ENCODE peak calls at places on chromosomes 5 and 9, in five cellular contexts. One of them, this sample, is unnamed.

GRCh38 chr5:3310551-3311340 is 284.9 kb upstream of the IRX1 start:
- DNase-seq in H9: no peak
- DNase-seq in GM12878: no peak
- DNase-seq in A549: no peak
- DNase-seq in fibroblast of lung: peak
- DNase-seq in this sample: peak

GRCh38 chr9:130835441-130836298 is 616 bp downstream of the ABL1 start:
- DNase-seq in fibroblast of lung: peak
- DNase-seq in GM12878: no peak
- DNase-seq in A549: peak
- DNase-seq in H9: no peak
- DNase-seq in this sample: no peak

GRCh38 chr9:123927625-123928308 is 2.2 kb downstream of the DENND1A start:
- DNase-seq in fibroblast of lung: no peak
- DNase-seq in GM12878: peak
- DNase-seq in A549: no peak
- DNase-seq in H9: no peak
- DNase-seq in this sample: no peak

GRCh38 chr5:142016576-142016975 is 3.7 kb upstream of the GNPDA1 start:
- DNase-seq in fibroblast of lung: no peak
- DNase-seq in H9: no peak
- DNase-seq in GM12878: no peak
- DNase-seq in A549: no peak
- DNase-seq in this sample: no peak

GRCh38 chr5:76544268-76544926 is 78.8 kb downstream of the F2RL2 start:
- DNase-seq in GM12878: peak
- DNase-seq in fibroblast of lung: peak
- DNase-seq in H9: peak
- DNase-seq in A549: peak
- DNase-seq in this sample: no peak

GRCh38 chr5:166349036-166349435 is 1942.4 kb upstream of the WWC1 start:
- DNase-seq in GM12878: no peak
- DNase-seq in H9: no peak
- DNase-seq in fibroblast of lung: no peak
- DNase-seq in A549: no peak
- DNase-seq in this sample: no peak

GRCh38 chr5:156838966-156839365 is 11.1 kb upstream of the PPP1R2B start:
- DNase-seq in A549: no peak
- DNase-seq in fibroblast of lung: no peak
- DNase-seq in GM12878: no peak
- DNase-seq in H9: no peak
- DNase-seq in this sample: no peak

GRCh38 chr5:127486471-127486870 is 31.0 kb upstream of the PRRC1 start:
- DNase-seq in H9: no peak
- DNase-seq in fibroblast of lung: no peak
- DNase-seq in GM12878: no peak
- DNase-seq in A549: no peak
- DNase-seq in this sample: no peak

GRCh38 chr9:78296208-78296892 is 575 bp upstream of the PSAT1 start:
- DNase-seq in A549: peak
- DNase-seq in GM12878: no peak
- DNase-seq in H9: peak
- DNase-seq in fibroblast of lung: peak
- DNase-seq in this sample: no peak

GRCh38 chr5:9057406-9058000 is 488.4 kb downstream of the SEMA5A start:
- DNase-seq in fibroblast of lung: no peak
- DNase-seq in A549: no peak
- DNase-seq in H9: no peak
- DNase-seq in GM12878: no peak
- DNase-seq in this sample: no peak

GRCh38 chr9:127557466-127557869 is 54.6 kb upstream of the STXBP1 start:
- DNase-seq in A549: no peak
- DNase-seq in H9: no peak
- DNase-seq in GM12878: no peak
- DNase-seq in fibroblast of lung: no peak
- DNase-seq in this sample: no peak

GRCh38 chr5:60403343-60404006 is 296.5 kb downstream of the DEPDC1B start:
- DNase-seq in H9: no peak
- DNase-seq in GM12878: no peak
- DNase-seq in fibroblast of lung: no peak
- DNase-seq in A549: no peak
- DNase-seq in this sample: no peak

GRCh38 chr5:80569086-80569960 is 757 bp downstream of the ANKRD34B start:
- DNase-seq in fibroblast of lung: no peak
- DNase-seq in GM12878: no peak
- DNase-seq in H9: peak
- DNase-seq in A549: no peak
- DNase-seq in this sample: no peak

GRCh38 chr5:136066705-136067271 is 38.0 kb downstream of the TGFBI start:
- DNase-seq in H9: peak
- DNase-seq in A549: no peak
- DNase-seq in GM12878: no peak
- DNase-seq in fibroblast of lung: peak
- DNase-seq in this sample: no peak

GRCh38 chr5:145938699-145939531 is 2.5 kb downstream of the SH3RF2 start:
- DNase-seq in A549: no peak
- DNase-seq in GM12878: no peak
- DNase-seq in H9: no peak
- DNase-seq in fibroblast of lung: peak
- DNase-seq in this sample: no peak

GRCh38 chr5:61603211-61603908 is 271.3 kb downstream of the ZSWIM6 start:
- DNase-seq in GM12878: no peak
- DNase-seq in A549: peak
- DNase-seq in fibroblast of lung: peak
- DNase-seq in H9: peak
- DNase-seq in this sample: no peak

GRCh38 chr5:93582677-93583524 is at the start of gene NR2F1:
- DNase-seq in GM12878: no peak
- DNase-seq in A549: peak
- DNase-seq in fibroblast of lung: peak
- DNase-seq in H9: peak
- DNase-seq in this sample: no peak

GRCh38 chr5:125410501-125411162 is 664.2 kb upstream of the ZNF608 start:
- DNase-seq in GM12878: no peak
- DNase-seq in A549: no peak
- DNase-seq in H9: no peak
- DNase-seq in fibroblast of lung: peak
- DNase-seq in this sample: no peak

GRCh38 chr9:35731415-35732184 is 395 bp downstream of the TLN1 start:
- DNase-seq in H9: no peak
- DNase-seq in GM12878: no peak
- DNase-seq in A549: peak
- DNase-seq in fibroblast of lung: no peak
- DNase-seq in this sample: no peak

GRCh38 chr5:162248107-162248713 is 180.6 kb downstream of the GABRG2 start:
- DNase-seq in H9: peak
- DNase-seq in A549: peak
- DNase-seq in GM12878: no peak
- DNase-seq in fibroblast of lung: no peak
- DNase-seq in this sample: no peak

GRCh38 chr5:141681695-141682641 is at the start of gene ARAP3:
- DNase-seq in A549: peak
- DNase-seq in fibroblast of lung: peak
- DNase-seq in GM12878: no peak
- DNase-seq in H9: peak
- DNase-seq in this sample: no peak

GRCh38 chr5:85049020-85049419 is 664.3 kb upstream of the EDIL3 start:
- DNase-seq in GM12878: no peak
- DNase-seq in H9: peak
- DNase-seq in fibroblast of lung: peak
- DNase-seq in A549: no peak
- DNase-seq in this sample: no peak

GRCh38 chr9:89874351-89875321 is 269.8 kb downstream of the GADD45G start:
- DNase-seq in H9: peak
- DNase-seq in fibroblast of lung: no peak
- DNase-seq in A549: no peak
- DNase-seq in GM12878: no peak
- DNase-seq in this sample: no peak

GRCh38 chr9:109771084-109771483 is 8.9 kb upstream of the PALM2AKAP2 start:
- DNase-seq in H9: peak
- DNase-seq in A549: no peak
- DNase-seq in fibroblast of lung: peak
- DNase-seq in GM12878: no peak
- DNase-seq in this sample: peak

GRCh38 chr9:76560481-76560891 is 101.5 kb downstream of the GCNT1 start:
- DNase-seq in fibroblast of lung: peak
- DNase-seq in A549: no peak
- DNase-seq in H9: no peak
- DNase-seq in GM12878: no peak
- DNase-seq in this sample: no peak

GRCh38 chr5:125198270-125198974 is 452.0 kb upstream of the ZNF608 start:
- DNase-seq in H9: no peak
- DNase-seq in GM12878: no peak
- DNase-seq in fibroblast of lung: peak
- DNase-seq in A549: no peak
- DNase-seq in this sample: no peak

GRCh38 chr5:133458435-133458834 is 153.9 kb downstream of the FSTL4 start:
- DNase-seq in GM12878: no peak
- DNase-seq in fibroblast of lung: no peak
- DNase-seq in A549: no peak
- DNase-seq in H9: peak
- DNase-seq in this sample: no peak

GRCh38 chr9:26955222-26955903 is 849 bp upstream of the IFT74 start:
- DNase-seq in fibroblast of lung: no peak
- DNase-seq in H9: no peak
- DNase-seq in A549: no peak
- DNase-seq in GM12878: no peak
- DNase-seq in this sample: no peak

GRCh38 chr9:87479801-87480201 is 17.9 kb upstream of the DAPK1 start:
- DNase-seq in GM12878: peak
- DNase-seq in A549: no peak
- DNase-seq in fibroblast of lung: peak
- DNase-seq in H9: no peak
- DNase-seq in this sample: no peak

GRCh38 chr5:35736280-35736679 is 118.6 kb downstream of the SPEF2 start:
- DNase-seq in H9: no peak
- DNase-seq in fibroblast of lung: no peak
- DNase-seq in GM12878: no peak
- DNase-seq in A549: no peak
- DNase-seq in this sample: no peak

GRCh38 chr5:172370237-172370640 is 84.1 kb downstream of the SH3PXD2B start:
- DNase-seq in fibroblast of lung: no peak
- DNase-seq in A549: no peak
- DNase-seq in GM12878: no peak
- DNase-seq in H9: no peak
- DNase-seq in this sample: no peak

GRCh38 chr5:16037121-16037520 is 142.5 kb downstream of the MARCHF11 start:
- DNase-seq in GM12878: no peak
- DNase-seq in H9: no peak
- DNase-seq in fibroblast of lung: no peak
- DNase-seq in A549: no peak
- DNase-seq in this sample: no peak

GRCh38 chr9:36584626-36585460 is 12.1 kb downstream of the MELK start:
- DNase-seq in fibroblast of lung: peak
- DNase-seq in GM12878: no peak
- DNase-seq in A549: no peak
- DNase-seq in H9: no peak
- DNase-seq in this sample: peak

GRCh38 chr9:2494571-2494970 is 127.0 kb upstream of the VLDLR start:
- DNase-seq in H9: peak
- DNase-seq in fibroblast of lung: peak
- DNase-seq in GM12878: no peak
- DNase-seq in A549: no peak
- DNase-seq in this sample: no peak

GRCh38 chr9:2496160-2496559 is 125.4 kb upstream of the VLDLR start:
- DNase-seq in fibroblast of lung: no peak
- DNase-seq in GM12878: no peak
- DNase-seq in A549: no peak
- DNase-seq in H9: no peak
- DNase-seq in this sample: no peak

GRCh38 chr9:2493578-2493977 is 128.0 kb upstream of the VLDLR start:
- DNase-seq in A549: no peak
- DNase-seq in GM12878: no peak
- DNase-seq in H9: no peak
- DNase-seq in fibroblast of lung: no peak
- DNase-seq in this sample: no peak

GRCh38 chr9:2496934-2497333 is 124.7 kb upstream of the VLDLR start:
- DNase-seq in fibroblast of lung: peak
- DNase-seq in GM12878: no peak
- DNase-seq in H9: no peak
- DNase-seq in A549: no peak
- DNase-seq in this sample: no peak

DNA sequence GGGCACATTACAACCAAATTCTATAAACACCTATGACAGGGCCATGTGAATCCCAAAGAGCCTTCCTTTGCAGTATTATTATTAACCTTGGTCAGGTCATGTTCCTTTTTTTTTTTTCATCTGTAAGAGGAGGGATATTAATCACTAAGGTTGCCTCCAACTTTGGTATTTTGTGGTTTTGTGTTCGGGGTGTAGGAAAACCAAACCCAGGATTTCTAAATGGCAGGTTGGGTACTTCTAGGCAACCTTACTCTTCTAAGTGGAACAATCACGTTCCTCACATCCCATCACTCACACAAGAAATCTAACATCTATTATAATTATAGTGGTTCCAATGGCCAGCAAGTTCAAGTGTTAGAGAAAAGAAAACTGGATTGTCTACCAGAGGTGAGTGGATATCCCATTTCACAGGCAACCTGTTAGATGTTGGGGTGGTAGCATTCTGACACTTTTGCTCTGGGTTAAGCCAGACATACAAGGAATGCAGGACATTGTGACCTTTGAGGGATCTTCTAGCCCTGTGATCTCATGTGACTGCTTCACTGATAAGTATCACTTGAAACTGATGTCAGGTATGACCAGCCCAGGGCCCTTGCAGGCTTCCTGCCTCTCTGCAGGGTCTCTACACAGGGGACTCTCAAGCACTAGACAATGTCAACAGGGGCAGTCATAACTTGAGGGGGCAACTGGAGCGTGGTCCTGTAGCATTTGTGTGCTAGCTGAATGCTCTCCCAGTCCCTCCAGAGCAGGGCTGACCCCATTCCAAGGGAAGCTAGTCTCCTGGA is 126.2 kb upstream of the VLDLR start:
- DNase-seq in A549: no peak
- DNase-seq in fibroblast of lung: peak
- DNase-seq in H9: no peak
- DNase-seq in GM12878: no peak
- DNase-seq in this sample: no peak
- H3K4me2 ChIP-seq in A549: no peak
- H3K4me2 ChIP-seq in fibroblast of lung: no peak
- H3K4me2 ChIP-seq in H9: no peak
- H3K4me2 ChIP-seq in GM12878: no peak
- H3K4me2 ChIP-seq in this sample: no peak

GRCh38 chr5:179278546-179278945 is 66.7 kb downstream of the ADAMTS2 start:
- DNase-seq in fibroblast of lung: no peak
- DNase-seq in H9: no peak
- DNase-seq in A549: no peak
- DNase-seq in GM12878: no peak
- DNase-seq in this sample: no peak
- H3K4me2 ChIP-seq in fibroblast of lung: no peak
- H3K4me2 ChIP-seq in H9: no peak
- H3K4me2 ChIP-seq in A549: no peak
- H3K4me2 ChIP-seq in GM12878: no peak
- H3K4me2 ChIP-seq in this sample: no peak

GRCh38 chr9:91949293-91949945 is 609 bp downstream of the ROR2 start:
- DNase-seq in A549: no peak
- DNase-seq in GM12878: no peak
- DNase-seq in fibroblast of lung: no peak
- DNase-seq in H9: peak
- DNase-seq in this sample: no peak
- H3K4me2 ChIP-seq in A549: peak
- H3K4me2 ChIP-seq in GM12878: no peak
- H3K4me2 ChIP-seq in fibroblast of lung: peak
- H3K4me2 ChIP-seq in H9: peak
- H3K4me2 ChIP-seq in this sample: peak

GRCh38 chr9:74330487-74331214 is 166.5 kb upstream of the RORB start:
- DNase-seq in fibroblast of lung: no peak
- DNase-seq in H9: no peak
- DNase-seq in A549: no peak
- DNase-seq in GM12878: no peak
- DNase-seq in this sample: no peak
- H3K4me2 ChIP-seq in fibroblast of lung: no peak
- H3K4me2 ChIP-seq in H9: no peak
- H3K4me2 ChIP-seq in A549: no peak
- H3K4me2 ChIP-seq in GM12878: no peak
- H3K4me2 ChIP-seq in this sample: no peak

This sample was measured in keratinocyte.